ENCODE peak calls at places on chromosomes 16 and 17, in eight cellular contexts. One of them, this sample, is unnamed. For H3K4me1, the result is how much of the 10 kb centered on the place peaks cover.

GRCh38 chr16:47873434-47873833 is 282.4 kb downstream of the ABCC12 start:
- DNase-seq in body of pancreas: no peak
- DNase-seq in stomach: no peak
- DNase-seq in IMR-90: no peak
- DNase-seq in transverse colon: no peak
- DNase-seq in breast epithelium: no peak
- DNase-seq in heart left ventricle: no peak
- DNase-seq in uterus: no peak
- DNase-seq in this sample: no peak

GRCh38 chr16:48542020-48542473 is 67.9 kb downstream of the N4BP1 start:
- DNase-seq in body of pancreas: no peak
- DNase-seq in stomach: no peak
- DNase-seq in IMR-90: peak
- DNase-seq in transverse colon: peak
- DNase-seq in breast epithelium: peak
- DNase-seq in heart left ventricle: peak
- DNase-seq in uterus: no peak
- DNase-seq in this sample: peak

GRCh38 chr17:40980594-40980993 is 3.5 kb downstream of the KRT40 start:
- DNase-seq in body of pancreas: no peak
- DNase-seq in stomach: no peak
- DNase-seq in IMR-90: peak
- DNase-seq in transverse colon: no peak
- DNase-seq in breast epithelium: no peak
- DNase-seq in heart left ventricle: no peak
- DNase-seq in uterus: peak
- DNase-seq in this sample: no peak

GRCh38 chr17:18043491-18043890 is 4.3 kb downstream of the GID4 start:
- DNase-seq in body of pancreas: no peak
- DNase-seq in stomach: no peak
- DNase-seq in IMR-90: peak
- DNase-seq in transverse colon: no peak
- DNase-seq in breast epithelium: no peak
- DNase-seq in heart left ventricle: no peak
- DNase-seq in uterus: no peak
- DNase-seq in this sample: no peak

GRCh38 chr17:21816592-21817567 is 124.6 kb downstream of the KCNJ18 start:
- DNase-seq in body of pancreas: no peak
- DNase-seq in stomach: no peak
- DNase-seq in IMR-90: no peak
- DNase-seq in transverse colon: no peak
- DNase-seq in breast epithelium: no peak
- DNase-seq in heart left ventricle: no peak
- DNase-seq in uterus: no peak
- DNase-seq in this sample: no peak

GRCh38 chr17:37506678-37507077 is 17.0 kb downstream of the DUSP14 start:
- DNase-seq in body of pancreas: no peak
- DNase-seq in stomach: no peak
- DNase-seq in IMR-90: peak
- DNase-seq in transverse colon: no peak
- DNase-seq in breast epithelium: no peak
- DNase-seq in heart left ventricle: no peak
- DNase-seq in uterus: no peak
- DNase-seq in this sample: peak

GRCh38 chr16:55248494-55248893 is 75.5 kb upstream of the IRX6 start:
- DNase-seq in body of pancreas: no peak
- DNase-seq in stomach: no peak
- DNase-seq in IMR-90: no peak
- DNase-seq in transverse colon: peak
- DNase-seq in breast epithelium: no peak
- DNase-seq in heart left ventricle: no peak
- DNase-seq in uterus: no peak
- DNase-seq in this sample: no peak

GRCh38 chr16:368388-369158 is 1.8 kb downstream of the MRPL28 start:
- DNase-seq in body of pancreas: no peak
- DNase-seq in stomach: no peak
- DNase-seq in IMR-90: no peak
- DNase-seq in transverse colon: peak
- DNase-seq in breast epithelium: no peak
- DNase-seq in heart left ventricle: no peak
- DNase-seq in uterus: no peak
- DNase-seq in this sample: no peak

GRCh38 chr16:48110982-48111381 is 44.8 kb downstream of the ABCC12 start:
- DNase-seq in body of pancreas: no peak
- DNase-seq in stomach: no peak
- DNase-seq in IMR-90: no peak
- DNase-seq in transverse colon: no peak
- DNase-seq in breast epithelium: no peak
- DNase-seq in heart left ventricle: no peak
- DNase-seq in uterus: no peak
- DNase-seq in this sample: no peak

GRCh38 chr16:68093816-68094613 is 8.8 kb downstream of the NFATC3 start:
- DNase-seq in body of pancreas: no peak
- DNase-seq in stomach: no peak
- DNase-seq in IMR-90: peak
- DNase-seq in transverse colon: no peak
- DNase-seq in breast epithelium: no peak
- DNase-seq in heart left ventricle: no peak
- DNase-seq in uterus: no peak
- DNase-seq in this sample: no peak

GRCh38 chr16:49857423-49858181 is 1.7 kb upstream of the ZNF423 start:
- DNase-seq in body of pancreas: peak
- DNase-seq in stomach: peak
- DNase-seq in IMR-90: peak
- DNase-seq in transverse colon: peak
- DNase-seq in breast epithelium: no peak
- DNase-seq in heart left ventricle: peak
- DNase-seq in uterus: peak
- DNase-seq in this sample: peak

GRCh38 chr17:10125761-10126553 is 72.4 kb downstream of the GAS7 start:
- DNase-seq in body of pancreas: no peak
- DNase-seq in stomach: no peak
- DNase-seq in IMR-90: peak
- DNase-seq in transverse colon: no peak
- DNase-seq in breast epithelium: no peak
- DNase-seq in heart left ventricle: no peak
- DNase-seq in uterus: peak
- DNase-seq in this sample: no peak

GRCh38 chr16:4684763-4685162 is 8.6 kb upstream of the NUDT16L1 start:
- DNase-seq in body of pancreas: no peak
- DNase-seq in stomach: no peak
- DNase-seq in IMR-90: no peak
- DNase-seq in transverse colon: no peak
- DNase-seq in breast epithelium: no peak
- DNase-seq in heart left ventricle: no peak
- DNase-seq in uterus: no peak
- DNase-seq in this sample: no peak

GRCh38 chr16:4682616-4683254 is 10.6 kb upstream of the NUDT16L1 start:
- DNase-seq in body of pancreas: no peak
- DNase-seq in stomach: peak
- DNase-seq in IMR-90: peak
- DNase-seq in transverse colon: no peak
- DNase-seq in breast epithelium: no peak
- DNase-seq in heart left ventricle: no peak
- DNase-seq in uterus: peak
- DNase-seq in this sample: peak

GRCh38 chr16:4685292-4685691 is 8.1 kb upstream of the NUDT16L1 start:
- DNase-seq in body of pancreas: no peak
- DNase-seq in stomach: no peak
- DNase-seq in IMR-90: no peak
- DNase-seq in transverse colon: no peak
- DNase-seq in breast epithelium: no peak
- DNase-seq in heart left ventricle: peak
- DNase-seq in uterus: no peak
- DNase-seq in this sample: no peak

GRCh38 chr16:4683255-4684029 is 9.9 kb upstream of the NUDT16L1 start:
- DNase-seq in body of pancreas: no peak
- DNase-seq in stomach: no peak
- DNase-seq in IMR-90: no peak
- DNase-seq in transverse colon: no peak
- DNase-seq in breast epithelium: no peak
- DNase-seq in heart left ventricle: no peak
- DNase-seq in uterus: no peak
- DNase-seq in this sample: no peak

DNA sequence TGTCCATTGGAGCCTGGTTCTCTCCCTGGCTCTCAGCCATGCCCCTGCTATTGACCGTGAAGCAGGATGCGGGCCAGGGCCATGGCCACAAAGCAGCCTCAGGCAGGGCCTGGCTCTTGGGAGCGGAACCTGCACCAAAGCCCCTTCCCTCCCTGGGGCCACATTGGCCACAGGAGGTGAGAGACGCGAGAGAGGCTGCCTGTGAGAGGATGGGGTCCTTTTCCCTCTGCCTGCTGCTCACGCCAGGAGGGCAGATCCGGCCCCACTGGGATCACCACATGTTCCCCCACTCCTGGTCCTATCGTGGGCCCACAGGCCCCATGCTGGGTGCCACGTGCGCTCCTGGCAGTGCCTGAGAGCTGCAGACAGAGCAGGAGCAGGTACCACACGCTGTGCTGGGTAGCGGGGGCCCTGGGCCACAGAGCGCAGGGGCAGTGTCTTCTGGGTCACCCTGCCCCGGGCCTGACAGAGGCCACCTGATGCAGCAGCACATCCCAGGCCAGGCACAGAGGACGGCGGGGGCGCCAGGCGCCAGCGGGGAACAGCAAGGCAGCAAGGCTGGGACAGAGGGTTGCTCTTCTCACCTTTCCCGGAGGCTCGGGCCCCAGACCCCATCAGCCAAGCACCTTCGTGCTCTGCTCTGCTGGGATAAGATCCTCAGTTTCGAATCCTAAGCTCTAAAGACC is 9.2 kb upstream of the NUDT16L1 start:
- DNase-seq in body of pancreas: no peak
- DNase-seq in stomach: no peak
- DNase-seq in IMR-90: no peak
- DNase-seq in transverse colon: no peak
- DNase-seq in breast epithelium: no peak
- DNase-seq in heart left ventricle: peak
- DNase-seq in uterus: no peak
- DNase-seq in this sample: no peak
- H3K4me1 ChIP-seq in body of pancreas: under half
- H3K4me1 ChIP-seq in stomach: under half
- H3K4me1 ChIP-seq in IMR-90: under half
- H3K4me1 ChIP-seq in transverse colon: under half
- H3K4me1 ChIP-seq in breast epithelium: under half
- H3K4me1 ChIP-seq in heart left ventricle: under half
- H3K4me1 ChIP-seq in uterus: under half
- H3K4me1 ChIP-seq in this sample: under half

GRCh38 chr17:8376302-8377067 is at the start of gene KRABD2:
- DNase-seq in body of pancreas: peak
- DNase-seq in stomach: peak
- DNase-seq in IMR-90: peak
- DNase-seq in transverse colon: peak
- DNase-seq in breast epithelium: peak
- DNase-seq in heart left ventricle: peak
- DNase-seq in uterus: peak
- DNase-seq in this sample: peak
- TF ChIP-seq CTCF in body of pancreas: peak
- TF ChIP-seq CTCF in stomach: peak
- TF ChIP-seq CTCF in IMR-90: peak
- TF ChIP-seq CTCF in transverse colon: peak
- TF ChIP-seq CTCF in breast epithelium: peak
- TF ChIP-seq CTCF in heart left ventricle: peak
- TF ChIP-seq CTCF in uterus: peak
- TF ChIP-seq CTCF in this sample: no peak

GRCh38 chr16:13435873-13436474 is 484.0 kb upstream of the ERCC4 start:
- DNase-seq in body of pancreas: no peak
- DNase-seq in stomach: no peak
- DNase-seq in IMR-90: no peak
- DNase-seq in transverse colon: no peak
- DNase-seq in breast epithelium: no peak
- DNase-seq in heart left ventricle: no peak
- DNase-seq in uterus: no peak
- DNase-seq in this sample: no peak

GRCh38 chr16:13438064-13438463 is 481.9 kb upstream of the ERCC4 start:
- DNase-seq in body of pancreas: no peak
- DNase-seq in stomach: no peak
- DNase-seq in IMR-90: no peak
- DNase-seq in transverse colon: no peak
- DNase-seq in breast epithelium: no peak
- DNase-seq in heart left ventricle: no peak
- DNase-seq in uterus: no peak
- DNase-seq in this sample: no peak

GRCh38 chr16:13435415-13435814 is 484.5 kb upstream of the ERCC4 start:
- DNase-seq in body of pancreas: no peak
- DNase-seq in stomach: no peak
- DNase-seq in IMR-90: no peak
- DNase-seq in transverse colon: no peak
- DNase-seq in breast epithelium: no peak
- DNase-seq in heart left ventricle: no peak
- DNase-seq in uterus: no peak
- DNase-seq in this sample: no peak

GRCh38 chr16:13439766-13440165 is 480.2 kb upstream of the ERCC4 start:
- DNase-seq in body of pancreas: no peak
- DNase-seq in stomach: no peak
- DNase-seq in IMR-90: no peak
- DNase-seq in transverse colon: no peak
- DNase-seq in breast epithelium: no peak
- DNase-seq in heart left ventricle: no peak
- DNase-seq in uterus: no peak
- DNase-seq in this sample: no peak

DNA sequence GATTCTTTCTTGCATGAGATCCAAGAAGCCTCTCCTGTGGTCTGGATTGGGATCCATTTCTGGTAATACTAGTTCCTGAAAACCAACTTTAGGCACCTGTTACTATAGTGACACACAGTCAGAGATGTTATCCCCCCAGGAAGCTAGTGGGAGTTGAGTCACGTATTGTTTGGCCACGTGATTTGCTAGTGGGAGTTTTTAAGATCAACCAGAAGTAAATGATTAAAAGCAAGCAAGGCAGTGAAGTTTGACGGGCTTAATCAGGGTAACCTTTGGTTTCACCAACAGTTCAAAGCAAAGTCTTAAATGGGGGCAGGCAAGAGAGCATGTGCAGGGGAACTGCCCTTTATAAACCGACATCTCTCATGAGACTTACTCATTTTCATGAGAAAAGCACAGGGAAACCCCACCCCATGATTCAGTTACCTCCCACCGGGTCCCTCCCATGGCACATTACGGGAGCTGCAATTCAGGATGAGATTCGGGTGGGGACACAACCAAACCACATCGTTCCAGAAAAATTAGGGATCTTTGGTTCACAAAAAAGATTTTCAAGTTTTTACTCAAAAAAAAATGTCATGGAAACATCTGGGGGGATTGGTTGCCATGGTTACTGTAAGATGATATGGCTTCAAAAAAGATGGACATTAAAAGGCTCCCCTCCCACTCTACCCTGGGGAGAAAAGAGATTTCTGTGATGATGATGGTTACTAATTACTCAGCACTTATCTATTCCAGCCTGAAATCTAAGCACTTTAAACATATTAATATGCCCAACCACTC is 483.1 kb upstream of the ERCC4 start:
- DNase-seq in body of pancreas: no peak
- DNase-seq in stomach: no peak
- DNase-seq in IMR-90: no peak
- DNase-seq in transverse colon: no peak
- DNase-seq in breast epithelium: no peak
- DNase-seq in heart left ventricle: no peak
- DNase-seq in uterus: no peak
- DNase-seq in this sample: no peak
- TF ChIP-seq POLR2A in body of pancreas: no peak
- TF ChIP-seq POLR2A in stomach: no peak
- TF ChIP-seq POLR2A in IMR-90: no peak
- TF ChIP-seq POLR2A in transverse colon: no peak
- TF ChIP-seq POLR2A in breast epithelium: no peak
- TF ChIP-seq POLR2A in heart left ventricle: no peak
- TF ChIP-seq POLR2A in uterus: no peak
- TF ChIP-seq POLR2A in this sample: no peak

GRCh38 chr17:58004060-58004459 is 3.0 kb downstream of the SRSF1 start:
- DNase-seq in body of pancreas: no peak
- DNase-seq in stomach: no peak
- DNase-seq in IMR-90: no peak
- DNase-seq in transverse colon: no peak
- DNase-seq in breast epithelium: no peak
- DNase-seq in heart left ventricle: no peak
- DNase-seq in uterus: no peak
- DNase-seq in this sample: no peak
- H3K4me1 ChIP-seq in body of pancreas: half or more
- H3K4me1 ChIP-seq in stomach: under half
- H3K4me1 ChIP-seq in IMR-90: under half
- H3K4me1 ChIP-seq in transverse colon: under half
- H3K4me1 ChIP-seq in breast epithelium: under half
- H3K4me1 ChIP-seq in heart left ventricle: under half
- H3K4me1 ChIP-seq in uterus: under half
- H3K4me1 ChIP-seq in this sample: under half

This sample was measured in thyroid gland.